ENCODE peak calls at places on chromosomes 12 and 14, in seven cellular contexts. J is NCI-H1694; U is stimulated activated CD8-positive, alpha-beta memory T cell treated with anti-CD3 and anti-CD28 coated beads, Interleukin-12 subunit alpha, Interleukin-12 subunit beta, amount 100 ng/mL, for 4 hours; F is substantia nigra; Y is DMS153; O is left cardiac atrium; V is nucleus accumbens. G is an unnamed sample.

GRCh38 chr12:101707131-101707782 is 9.8 kb downstream of the CHPT1 start:
- DNase-seq in J (no peak), U (no peak), F (no peak), Y (no peak), O (no peak), V (no peak), G (no peak)

GRCh38 chr12:108701779-108702435 is 29.4 kb downstream of the CORO1C start:
- DNase-seq in J (no peak), U (no peak), F (no peak), Y (no peak), O (no peak), V (no peak), G (no peak)

GRCh38 chr14:88384653-88385205 is 728 bp upstream of the SPATA7 start:
- DNase-seq in J (peak; percentile 35), U (no peak), F (no peak), Y (no peak), O (no peak), V (no peak), G (no peak)

GRCh38 chr12:29073631-29074239 is 75.3 kb upstream of the FAR2 start:
- DNase-seq in J (peak; percentile 79), U (no peak), F (no peak), Y (peak; percentile 19), O (no peak), V (no peak), G (no peak)

GRCh38 chr14:58881433-58881832 is 243.7 kb downstream of the DACT1 start:
- DNase-seq in J (no peak), U (no peak), F (no peak), Y (no peak), O (no peak), V (no peak), G (no peak)

GRCh38 chr12:54593135-54593534 is 4.7 kb upstream of the PPP1R1A start:
- DNase-seq in J (no peak), U (no peak), F (no peak), Y (no peak), O (no peak), V (no peak), G (no peak)

GRCh38 chr12:44717612-44718011 is 158.5 kb downstream of the NELL2 start:
- DNase-seq in J (no peak), U (no peak), F (no peak), Y (no peak), O (no peak), V (no peak), G (no peak)

GRCh38 chr14:32200368-32201195 is 1.3 kb upstream of the RNU6-7 start:
- DNase-seq in J (no peak), U (no peak), F (no peak), Y (no peak), O (no peak), V (no peak), G (no peak)

G was measured in head of caudate nucleus.